ENCODE peak calls at places on chromosomes 16 and 17, in six cellular contexts. O is HepG2, Z is SK-N-SH, T is K562, X is GM12878, I is H1. H is an unnamed sample.
A peak's percentile ranks its signal among the peaks of the same experiment; 100 is the strongest.

GRCh38 chr16:12395266-12395665 is 408.4 kb downstream of the CPPED1 start:
- DNase-seq in I (no peak), O (no peak), T (no peak), X (no peak), Z (no peak), H (no peak)

GRCh38 chr16:88479795-88480760 is 27.0 kb downstream of the ZFPM1 start:
- DNase-seq in T (no peak), O (no peak), I (no peak), X (no peak), Z (no peak), H (no peak)

GRCh38 chr17:19744922-19745757 is 3.0 kb downstream of the ALDH3A1 start:
- DNase-seq in T (peak; percentile 45), Z (peak; percentile 95), X (no peak), I (peak; percentile 86), O (no peak), H (peak; percentile 61)

GRCh38 chr17:37490022-37490587 is 414 bp downstream of the DUSP14 start:
- DNase-seq in X (no peak), O (peak; percentile 52), T (no peak), Z (peak; percentile 88), I (no peak), H (no peak)

GRCh38 chr17:65531508-65532431 is 29.7 kb downstream of the AXIN2 start:
- DNase-seq in Z (peak; percentile 93), O (no peak), X (no peak), I (no peak), T (no peak), H (no peak)

GRCh38 chr17:39759204-39759603 is 21.5 kb downstream of the GRB7 start:
- DNase-seq in T (no peak), X (no peak), I (no peak), O (no peak), Z (no peak), H (no peak)

GRCh38 chr17:69466905-69467630 is 52.6 kb downstream of the MAP2K6 start:
- DNase-seq in Z (peak; percentile 50), I (no peak), X (no peak), O (peak; percentile 12), T (no peak), H (no peak)

GRCh38 chr17:7903154-7904103 is 12.7 kb downstream of the RNF227 start:
- DNase-seq in X (no peak), O (no peak), Z (no peak), T (no peak), I (no peak), H (no peak)

GRCh38 chr17:3004925-3005324 is 58.5 kb downstream of the OR1D5 start:
- DNase-seq in I (no peak), T (no peak), O (no peak), Z (peak; percentile 62), X (no peak), H (no peak)

GRCh38 chr17:19727466-19728113 is 11.2 kb upstream of the SLC47A2 start:
- DNase-seq in Z (no peak), O (no peak), I (no peak), T (no peak), X (no peak), H (no peak)

GRCh38 chr16:648786-649589 is at the start of gene WDR90:
- DNase-seq in Z (peak; percentile 99), X (peak; percentile 61), T (no peak), I (no peak), O (peak; percentile 91), H (peak; percentile 59)

GRCh38 chr16:11168386-11169065 is 87.5 kb downstream of the SOCS1 start:
- DNase-seq in T (no peak), O (no peak), X (no peak), Z (no peak), I (no peak), H (no peak)

GRCh38 chr17:17724307-17724921 is 43.2 kb downstream of the RAI1 start:
- DNase-seq in Z (peak; percentile 87), T (no peak), X (no peak), O (no peak), I (no peak), H (no peak)

GRCh38 chr16:57883480-57883879 is 81.2 kb upstream of the KIFC3 start:
- DNase-seq in Z (no peak), X (no peak), I (no peak), O (no peak), T (no peak), H (no peak)

GRCh38 chr16:80285089-80285488 is 255.7 kb upstream of the DYNLRB2 start:
- DNase-seq in T (no peak), I (no peak), X (no peak), Z (no peak), O (no peak), H (no peak)

GRCh38 chr16:79598341-79599181 is 2.0 kb downstream of the MAF start:
- DNase-seq in X (no peak), O (no peak), I (peak; percentile 46), Z (peak; percentile 83), T (no peak), H (no peak)

GRCh38 chr16:31519746-31520145 is 8.0 kb upstream of the AHSP start:
- DNase-seq in X (no peak), O (no peak), Z (no peak), T (no peak), I (no peak), H (no peak)

GRCh38 chr16:1511662-1512061 is 18.5 kb downstream of the TELO2 start:
- DNase-seq in O (no peak), X (no peak), Z (no peak), T (no peak), I (no peak), H (no peak)

GRCh38 chr17:52027620-52028019 is 130.9 kb downstream of the CA10 start:
- DNase-seq in O (no peak), X (no peak), I (no peak), Z (no peak), T (no peak), H (no peak)
- H3K4me2 ChIP-seq in O (no peak overlapping the region), X (no peak overlapping the region), I (no peak overlapping the region), Z (peak overlapping the region; percentile 52), T (no peak overlapping the region), H (no peak overlapping the region)

GRCh38 chr17:28041844-28042656 is 427 bp upstream of the NLK start:
- DNase-seq in T (no peak), Z (no peak), X (no peak), I (no peak), O (no peak), H (no peak)
- TF ChIP-seq YY1 in T (no peak), Z (no peak), X (no peak), I (no peak), O (no peak), H (no peak)

DNA sequence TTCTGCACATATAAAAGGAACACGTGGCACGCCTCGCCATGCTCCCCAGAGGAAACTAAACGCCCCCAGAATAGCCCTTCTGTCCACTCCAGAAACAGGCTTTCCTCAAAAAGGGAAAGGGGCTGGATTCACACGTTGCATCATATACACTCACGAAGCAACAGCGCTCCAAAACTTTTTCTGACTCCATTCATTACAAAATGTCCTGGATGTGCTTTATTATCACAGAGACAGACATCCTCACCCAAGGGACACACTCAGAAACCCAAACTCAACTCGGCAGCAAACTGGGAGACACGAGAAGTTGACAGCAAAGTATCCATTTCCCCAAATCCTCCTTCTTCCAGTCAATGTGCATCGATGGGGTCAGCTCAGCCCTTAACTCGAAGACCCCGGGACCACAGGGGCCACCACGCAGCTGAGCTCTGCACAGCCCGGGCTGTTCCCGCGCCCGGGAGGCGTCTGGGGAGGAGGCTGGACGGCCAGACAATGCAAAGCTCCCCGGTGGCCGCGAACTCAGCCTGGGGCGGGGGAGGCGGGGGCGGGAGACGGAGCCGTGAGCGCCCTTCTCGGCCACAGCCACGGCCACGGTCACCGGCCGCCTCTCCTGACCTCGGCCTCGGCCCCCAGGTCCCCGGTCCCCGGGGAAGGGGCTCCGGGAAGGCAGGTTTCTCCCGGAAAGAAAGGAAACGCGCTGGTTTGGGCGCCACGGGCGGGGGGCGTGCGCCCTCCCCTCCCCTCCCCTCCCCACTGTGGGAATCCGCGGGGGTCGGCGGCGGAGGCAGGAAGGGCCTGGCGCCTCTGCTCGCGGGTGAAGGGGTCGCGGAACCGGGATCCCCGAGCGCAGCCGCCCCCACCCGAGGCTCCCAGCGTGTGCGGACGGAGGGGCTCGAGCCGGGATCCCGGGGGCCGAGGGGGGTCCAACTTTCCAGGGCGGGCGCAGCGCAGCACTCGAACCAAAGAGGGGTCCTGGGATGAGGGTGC is 1.2 kb downstream of the NXN start:
- DNase-seq in T (no peak), Z (peak; percentile 69), O (no peak), I (no peak), X (no peak), H (no peak)
- H2AFZ ChIP-seq in T (no peak overlapping the region), Z (no peak overlapping the region), O (no peak overlapping the region), I (no peak overlapping the region), X (no peak overlapping the region), H (no peak overlapping the region)

GRCh38 chr17:81035389-81036127 is 607 bp downstream of the BAIAP2 start:
- DNase-seq in O (no peak), I (no peak), Z (no peak), X (no peak), T (peak; percentile 79), H (no peak)
- H3K4me2 ChIP-seq in O (peak overlapping the region; percentile 96), I (peak overlapping the region; percentile 83), Z (peak overlapping the region; percentile 83), X (peak overlapping the region; percentile 89), T (peak overlapping the region; percentile 78), H (peak overlapping the region; percentile 72)

DNA sequence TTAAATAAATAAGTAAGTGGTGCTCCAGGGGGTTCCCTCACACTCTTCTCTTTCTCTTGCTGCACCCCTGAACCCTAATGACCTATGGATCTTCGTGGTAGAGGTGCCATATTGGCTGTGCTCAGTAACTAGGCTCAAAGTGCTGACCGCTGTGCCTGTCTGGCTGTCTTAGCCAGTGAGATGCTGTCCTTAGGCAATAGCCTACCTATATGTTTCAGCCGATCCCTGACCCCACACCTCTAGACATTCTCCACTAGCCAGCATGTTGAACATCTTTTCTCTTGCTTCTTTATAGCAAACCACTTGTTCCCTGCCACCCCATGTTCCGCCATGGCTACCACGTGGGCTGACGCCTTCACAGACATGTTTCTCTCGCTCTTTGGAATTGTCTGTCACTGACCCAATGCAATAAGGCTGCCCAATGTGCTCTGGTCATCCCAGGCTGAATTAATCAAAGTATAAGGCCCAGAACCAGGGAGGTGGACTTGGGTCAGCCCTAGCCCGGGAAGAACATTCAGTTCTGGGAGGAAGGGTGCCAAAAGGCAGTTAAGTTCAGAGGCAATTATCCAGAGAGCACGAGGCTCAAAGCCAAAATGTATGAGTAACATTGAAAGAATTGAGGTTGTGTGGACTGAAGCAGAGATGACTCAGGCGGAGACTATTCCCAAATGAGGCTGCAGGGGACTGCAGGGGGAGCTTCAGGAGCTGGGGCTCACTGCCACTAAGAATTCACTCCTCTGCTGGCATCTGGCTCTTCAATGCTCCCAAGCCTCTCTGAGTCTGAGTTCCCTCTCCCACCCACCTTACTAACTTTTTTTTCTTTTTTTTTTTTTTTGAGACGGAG is 28.7 kb upstream of the TNRC6A start:
- DNase-seq in O (peak; percentile 60), Z (peak; percentile 28), T (no peak), I (peak; percentile 58), X (no peak), H (peak; percentile 89)
- TF ChIP-seq YY1 in O (no peak), Z (no peak), T (no peak), I (no peak), X (no peak), H (no peak)

GRCh38 chr17:75822119-75822799 is 21.9 kb downstream of the UNC13D start:
- DNase-seq in I (no peak), T (no peak), Z (peak; percentile 71), O (no peak), X (no peak), H (no peak)
- H2AFZ ChIP-seq in I (no peak overlapping the region), T (no peak overlapping the region), Z (no peak overlapping the region), O (no peak overlapping the region), X (no peak overlapping the region), H (no peak overlapping the region)

GRCh38 chr17:15432807-15433547 is 34.4 kb downstream of the CDRT4 start:
- DNase-seq in X (no peak), O (peak; percentile 97), T (no peak), I (no peak), Z (no peak), H (no peak)
- H3K4me2 ChIP-seq in X (no peak overlapping the region), O (peak overlapping the region; percentile 80), T (no peak overlapping the region), I (no peak overlapping the region), Z (no peak overlapping the region), H (no peak overlapping the region)

H was measured in HCT116.